ENCODE peak calls at places on chromosomes 16 and 17, in nine cellular contexts. C, U, Z, W, S, L, A, T and R are unnamed samples.
A peak's percentile ranks its signal among the peaks of the same experiment; 100 is the strongest.

GRCh38 chr16:50902457-50902856 is 160.6 kb downstream of the CYLD start:
- DNase-seq in U (no peak), W (no peak), T (no peak), S (no peak), Z (no peak), A (no peak), L (no peak), C (no peak), R (no peak)

GRCh38 chr17:42814633-42815399 is 9.3 kb downstream of the BECN1 start:
- DNase-seq in U (no peak), S (peak; percentile 96), A (no peak), W (no peak), L (no peak), C (no peak), Z (no peak), T (no peak), R (no peak)

GRCh38 chr17:65750678-65751077 is 189.2 kb upstream of the AXIN2 start:
- DNase-seq in W (no peak), A (no peak), S (peak; percentile 88), U (no peak), L (peak; percentile 8), Z (peak; percentile 56), C (peak; percentile 80), T (peak; percentile 41), R (no peak)

GRCh38 chr17:6610011-6610410 is 30.5 kb downstream of the KIAA0753 start:
- DNase-seq in T (no peak), C (no peak), S (no peak), Z (no peak), A (no peak), L (no peak), W (no peak), U (no peak), R (no peak)

GRCh38 chr16:27945233-27945975 is 118.1 kb downstream of the GSG1L start:
- DNase-seq in Z (no peak), U (no peak), W (no peak), A (no peak), L (no peak), C (no peak), S (no peak), T (no peak), R (no peak)

GRCh38 chr16:53129281-53130192 is 74.7 kb downstream of the CHD9 start:
- DNase-seq in L (no peak), T (no peak), S (no peak), C (peak; percentile 83), U (no peak), W (no peak), A (no peak), Z (no peak), R (no peak)

GRCh38 chr16:15434425-15435215 is at the start of gene BMERB1:
- DNase-seq in S (no peak), W (peak; percentile 18), Z (peak; percentile 50), U (no peak), L (peak; percentile 55), A (peak; percentile 25), C (peak; percentile 95), T (peak; percentile 77), R (peak; percentile 50)

GRCh38 chr16:76386784-76387183 is 109.6 kb downstream of the CNTNAP4 start:
- DNase-seq in Z (no peak), W (no peak), U (no peak), T (no peak), L (no peak), C (peak; percentile 48), S (peak; percentile 1), A (no peak), R (no peak)

GRCh38 chr17:8441690-8442089 is 6.0 kb downstream of the NDEL1 start:
- DNase-seq in W (no peak), C (no peak), Z (no peak), U (no peak), S (no peak), T (no peak), A (no peak), L (no peak), R (no peak)

GRCh38 chr16:77723108-77723514 is 797 bp downstream of the NUDT7 start:
- DNase-seq in U (no peak), C (peak; percentile 33), A (no peak), W (no peak), T (no peak), S (peak; percentile 2), Z (no peak), L (peak; percentile 26), R (no peak)

GRCh38 chr17:59859444-59860025 is 33.2 kb downstream of the TUBD1 start:
- DNase-seq in U (no peak), S (no peak), L (no peak), C (peak; percentile 88), W (peak; percentile 6), Z (no peak), A (no peak), T (no peak), R (peak; percentile 41)

GRCh38 chr17:31313982-31314787 is at the start of gene EVI2B:
- DNase-seq in W (peak; percentile 13), C (peak; percentile 29), T (no peak), L (no peak), Z (peak; percentile 15), U (no peak), S (peak; percentile 17), A (no peak), R (no peak)